ENCODE peak calls at places on chromosome 6, in ten cellular contexts. One of them, this sample, is unnamed.

GRCh38 chr6:7541175-7542064 is at the start of gene DSP:
- DNase-seq in HCT116: peak
- DNase-seq in mammary epithelial cell: peak
- DNase-seq in GM23338: peak
- DNase-seq in PC-3: peak
- DNase-seq in hepatocyte: peak
- DNase-seq in endothelial cell of umbilical vein: peak
- DNase-seq in IMR-90: no peak
- DNase-seq in astrocyte: no peak
- DNase-seq in fibroblast of lung: no peak
- DNase-seq in this sample: no peak

GRCh38 chr6:24882835-24883555 is 52.8 kb downstream of the RIPOR2 start:
- DNase-seq in HCT116: no peak
- DNase-seq in mammary epithelial cell: no peak
- DNase-seq in GM23338: no peak
- DNase-seq in PC-3: no peak
- DNase-seq in hepatocyte: no peak
- DNase-seq in endothelial cell of umbilical vein: no peak
- DNase-seq in IMR-90: no peak
- DNase-seq in astrocyte: no peak
- DNase-seq in fibroblast of lung: no peak
- DNase-seq in this sample: no peak

GRCh38 chr6:36904096-36904495 is 18.3 kb downstream of the C6orf89 start:
- DNase-seq in HCT116: no peak
- DNase-seq in mammary epithelial cell: no peak
- DNase-seq in GM23338: no peak
- DNase-seq in PC-3: peak
- DNase-seq in hepatocyte: no peak
- DNase-seq in endothelial cell of umbilical vein: no peak
- DNase-seq in IMR-90: peak
- DNase-seq in astrocyte: no peak
- DNase-seq in fibroblast of lung: peak
- DNase-seq in this sample: no peak

GRCh38 chr6:25655746-25656145 is 3.7 kb downstream of the SCGN start:
- DNase-seq in HCT116: no peak
- DNase-seq in mammary epithelial cell: no peak
- DNase-seq in GM23338: no peak
- DNase-seq in PC-3: peak
- DNase-seq in hepatocyte: no peak
- DNase-seq in endothelial cell of umbilical vein: no peak
- DNase-seq in IMR-90: no peak
- DNase-seq in astrocyte: no peak
- DNase-seq in fibroblast of lung: no peak
- DNase-seq in this sample: no peak

GRCh38 chr6:43275782-43276179 is 22.3 kb upstream of the SLC22A7 start:
- DNase-seq in HCT116: no peak
- DNase-seq in mammary epithelial cell: no peak
- DNase-seq in GM23338: peak
- DNase-seq in PC-3: no peak
- DNase-seq in hepatocyte: no peak
- DNase-seq in endothelial cell of umbilical vein: no peak
- DNase-seq in IMR-90: no peak
- DNase-seq in astrocyte: no peak
- DNase-seq in fibroblast of lung: no peak
- DNase-seq in this sample: no peak

GRCh38 chr6:32952817-32953739 is at the start of gene HLA-DMA:
- DNase-seq in HCT116: peak
- DNase-seq in mammary epithelial cell: peak
- DNase-seq in GM23338: peak
- DNase-seq in PC-3: peak
- DNase-seq in hepatocyte: peak
- DNase-seq in endothelial cell of umbilical vein: peak
- DNase-seq in IMR-90: peak
- DNase-seq in astrocyte: peak
- DNase-seq in fibroblast of lung: peak
- DNase-seq in this sample: peak

GRCh38 chr6:70221025-70221714 is 81.7 kb downstream of the COL9A1 start:
- DNase-seq in HCT116: no peak
- DNase-seq in mammary epithelial cell: no peak
- DNase-seq in GM23338: peak
- DNase-seq in PC-3: peak
- DNase-seq in hepatocyte: peak
- DNase-seq in endothelial cell of umbilical vein: peak
- DNase-seq in IMR-90: peak
- DNase-seq in astrocyte: peak
- DNase-seq in fibroblast of lung: peak
- DNase-seq in this sample: peak

GRCh38 chr6:24827162-24827561 is 28.4 kb upstream of the ARMH2 start:
- DNase-seq in HCT116: no peak
- DNase-seq in mammary epithelial cell: peak
- DNase-seq in GM23338: no peak
- DNase-seq in PC-3: no peak
- DNase-seq in hepatocyte: no peak
- DNase-seq in endothelial cell of umbilical vein: no peak
- DNase-seq in IMR-90: no peak
- DNase-seq in astrocyte: no peak
- DNase-seq in fibroblast of lung: no peak
- DNase-seq in this sample: no peak

GRCh38 chr6:91633374-91634184 is 1046.7 kb upstream of the MAP3K7 start:
- DNase-seq in HCT116: no peak
- DNase-seq in mammary epithelial cell: no peak
- DNase-seq in GM23338: no peak
- DNase-seq in PC-3: no peak
- DNase-seq in hepatocyte: no peak
- DNase-seq in endothelial cell of umbilical vein: no peak
- DNase-seq in IMR-90: no peak
- DNase-seq in astrocyte: no peak
- DNase-seq in fibroblast of lung: peak
- DNase-seq in this sample: no peak

GRCh38 chr6:154962751-154963150 is 32.4 kb upstream of the TIAM2 start:
- DNase-seq in HCT116: no peak
- DNase-seq in mammary epithelial cell: peak
- DNase-seq in GM23338: no peak
- DNase-seq in PC-3: peak
- DNase-seq in hepatocyte: peak
- DNase-seq in endothelial cell of umbilical vein: peak
- DNase-seq in IMR-90: peak
- DNase-seq in astrocyte: peak
- DNase-seq in fibroblast of lung: peak
- DNase-seq in this sample: no peak

GRCh38 chr6:13233106-13233505 is 95.2 kb downstream of the TBC1D7 start:
- DNase-seq in HCT116: no peak
- DNase-seq in mammary epithelial cell: no peak
- DNase-seq in GM23338: no peak
- DNase-seq in PC-3: no peak
- DNase-seq in hepatocyte: no peak
- DNase-seq in endothelial cell of umbilical vein: no peak
- DNase-seq in IMR-90: no peak
- DNase-seq in astrocyte: no peak
- DNase-seq in fibroblast of lung: no peak
- DNase-seq in this sample: no peak

DNA sequence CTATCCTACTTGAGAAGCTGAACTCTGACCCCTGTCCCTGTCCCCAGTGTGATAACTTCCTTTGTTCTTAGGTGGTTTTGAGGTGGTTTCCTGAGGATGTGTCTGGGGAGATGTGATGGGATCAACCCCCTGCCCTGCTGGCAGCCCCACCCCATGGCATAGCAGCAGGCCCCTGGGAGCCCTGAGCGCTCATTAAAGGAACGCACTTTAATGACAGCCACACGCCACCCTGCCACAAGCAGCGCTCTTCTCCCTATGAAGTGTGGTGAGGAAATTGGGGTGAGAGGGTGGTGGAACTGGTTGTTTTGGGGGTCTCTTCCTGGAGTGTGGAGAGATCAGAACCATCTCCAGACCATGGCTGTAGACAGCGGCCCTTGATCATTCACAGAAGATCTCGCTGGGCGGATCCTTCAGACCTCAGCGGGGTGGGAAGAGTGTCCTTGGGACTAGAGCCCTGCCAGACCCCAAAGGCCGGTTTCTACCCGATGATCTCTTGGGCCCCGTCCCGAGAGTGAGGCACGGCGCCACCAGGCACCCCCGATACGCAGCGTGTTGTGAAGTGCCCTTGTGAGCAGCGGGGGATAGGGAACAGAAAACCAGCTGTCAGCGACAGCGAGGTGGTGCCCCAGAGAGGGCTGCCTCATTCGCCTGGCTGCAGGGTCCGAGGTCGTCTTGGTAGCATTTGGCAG is 45.4 kb downstream of the SYNJ2 start:
- DNase-seq in HCT116: no peak
- DNase-seq in mammary epithelial cell: no peak
- DNase-seq in GM23338: no peak
- DNase-seq in PC-3: no peak
- DNase-seq in hepatocyte: peak
- DNase-seq in endothelial cell of umbilical vein: no peak
- DNase-seq in IMR-90: no peak
- DNase-seq in astrocyte: no peak
- DNase-seq in fibroblast of lung: no peak
- DNase-seq in this sample: no peak
- H3K4me3 ChIP-seq in HCT116: peak
- H3K4me3 ChIP-seq in mammary epithelial cell: no peak
- H3K4me3 ChIP-seq in GM23338: no peak
- H3K4me3 ChIP-seq in PC-3: no peak
- H3K4me3 ChIP-seq in hepatocyte: no peak
- H3K4me3 ChIP-seq in endothelial cell of umbilical vein: no peak
- H3K4me3 ChIP-seq in IMR-90: no peak
- H3K4me3 ChIP-seq in astrocyte: no peak
- H3K4me3 ChIP-seq in fibroblast of lung: no peak
- H3K4me3 ChIP-seq in this sample: no peak

GRCh38 chr6:109512271-109512817 is 29.3 kb upstream of the ZBTB24 start:
- DNase-seq in HCT116: no peak
- DNase-seq in mammary epithelial cell: no peak
- DNase-seq in GM23338: no peak
- DNase-seq in PC-3: no peak
- DNase-seq in hepatocyte: no peak
- DNase-seq in endothelial cell of umbilical vein: peak
- DNase-seq in IMR-90: no peak
- DNase-seq in astrocyte: peak
- DNase-seq in fibroblast of lung: no peak
- DNase-seq in this sample: no peak

GRCh38 chr6:109514946-109515345 is 31.9 kb upstream of the ZBTB24 start:
- DNase-seq in HCT116: no peak
- DNase-seq in mammary epithelial cell: no peak
- DNase-seq in GM23338: no peak
- DNase-seq in PC-3: no peak
- DNase-seq in hepatocyte: no peak
- DNase-seq in endothelial cell of umbilical vein: no peak
- DNase-seq in IMR-90: no peak
- DNase-seq in astrocyte: no peak
- DNase-seq in fibroblast of lung: no peak
- DNase-seq in this sample: no peak

GRCh38 chr6:109515781-109516409 is 32.9 kb upstream of the ZBTB24 start:
- DNase-seq in HCT116: no peak
- DNase-seq in mammary epithelial cell: no peak
- DNase-seq in GM23338: no peak
- DNase-seq in PC-3: no peak
- DNase-seq in hepatocyte: no peak
- DNase-seq in endothelial cell of umbilical vein: no peak
- DNase-seq in IMR-90: no peak
- DNase-seq in astrocyte: peak
- DNase-seq in fibroblast of lung: peak
- DNase-seq in this sample: no peak

GRCh38 chr6:109511832-109512231 is 28.8 kb upstream of the ZBTB24 start:
- DNase-seq in HCT116: no peak
- DNase-seq in mammary epithelial cell: no peak
- DNase-seq in GM23338: no peak
- DNase-seq in PC-3: no peak
- DNase-seq in hepatocyte: no peak
- DNase-seq in endothelial cell of umbilical vein: no peak
- DNase-seq in IMR-90: no peak
- DNase-seq in astrocyte: peak
- DNase-seq in fibroblast of lung: no peak
- DNase-seq in this sample: no peak

DNA sequence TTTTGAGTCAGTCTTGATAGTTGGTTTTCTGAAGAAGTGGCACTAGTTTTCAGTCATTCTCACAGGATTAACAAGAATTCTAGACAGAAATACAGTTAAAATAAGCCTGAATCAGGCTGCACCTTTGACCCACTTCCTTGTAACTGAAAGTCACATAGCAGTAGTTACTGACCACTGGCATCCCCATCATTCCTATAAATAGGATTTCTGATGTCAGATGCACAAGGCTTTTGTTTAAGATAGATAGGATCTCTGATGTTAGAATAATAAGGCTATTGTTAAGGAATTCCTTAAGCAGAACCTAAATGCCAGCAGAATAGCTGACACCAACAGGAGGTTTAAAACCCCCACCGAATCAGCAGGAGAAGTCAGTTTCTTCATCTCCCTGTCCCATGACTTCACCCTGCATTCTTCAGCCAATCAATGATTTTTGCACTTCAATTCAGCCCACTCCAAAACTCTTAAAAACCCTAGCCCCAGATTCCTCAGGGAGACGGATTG is 30.6 kb upstream of the ZBTB24 start:
- DNase-seq in HCT116: no peak
- DNase-seq in mammary epithelial cell: peak
- DNase-seq in GM23338: peak
- DNase-seq in PC-3: peak
- DNase-seq in hepatocyte: no peak
- DNase-seq in endothelial cell of umbilical vein: peak
- DNase-seq in IMR-90: peak
- DNase-seq in astrocyte: peak
- DNase-seq in fibroblast of lung: peak
- DNase-seq in this sample: no peak
- H2AFZ ChIP-seq in HCT116: peak
- H2AFZ ChIP-seq in mammary epithelial cell: no peak
- H2AFZ ChIP-seq in GM23338: no peak
- H2AFZ ChIP-seq in PC-3: no peak
- H2AFZ ChIP-seq in hepatocyte: no peak
- H2AFZ ChIP-seq in endothelial cell of umbilical vein: no peak
- H2AFZ ChIP-seq in IMR-90: peak
- H2AFZ ChIP-seq in astrocyte: no peak
- H2AFZ ChIP-seq in fibroblast of lung: no peak
- H2AFZ ChIP-seq in this sample: no peak

GRCh38 chr6:125611573-125612399 is 137.6 kb upstream of the HEY2 start:
- DNase-seq in HCT116: no peak
- DNase-seq in mammary epithelial cell: no peak
- DNase-seq in GM23338: peak
- DNase-seq in PC-3: no peak
- DNase-seq in hepatocyte: no peak
- DNase-seq in endothelial cell of umbilical vein: peak
- DNase-seq in IMR-90: no peak
- DNase-seq in astrocyte: peak
- DNase-seq in fibroblast of lung: peak
- DNase-seq in this sample: no peak
- H3K4me3 ChIP-seq in HCT116: no peak
- H3K4me3 ChIP-seq in mammary epithelial cell: no peak
- H3K4me3 ChIP-seq in GM23338: peak
- H3K4me3 ChIP-seq in PC-3: no peak
- H3K4me3 ChIP-seq in hepatocyte: no peak
- H3K4me3 ChIP-seq in endothelial cell of umbilical vein: no peak
- H3K4me3 ChIP-seq in IMR-90: no peak
- H3K4me3 ChIP-seq in astrocyte: peak
- H3K4me3 ChIP-seq in fibroblast of lung: no peak
- H3K4me3 ChIP-seq in this sample: no peak

DNA sequence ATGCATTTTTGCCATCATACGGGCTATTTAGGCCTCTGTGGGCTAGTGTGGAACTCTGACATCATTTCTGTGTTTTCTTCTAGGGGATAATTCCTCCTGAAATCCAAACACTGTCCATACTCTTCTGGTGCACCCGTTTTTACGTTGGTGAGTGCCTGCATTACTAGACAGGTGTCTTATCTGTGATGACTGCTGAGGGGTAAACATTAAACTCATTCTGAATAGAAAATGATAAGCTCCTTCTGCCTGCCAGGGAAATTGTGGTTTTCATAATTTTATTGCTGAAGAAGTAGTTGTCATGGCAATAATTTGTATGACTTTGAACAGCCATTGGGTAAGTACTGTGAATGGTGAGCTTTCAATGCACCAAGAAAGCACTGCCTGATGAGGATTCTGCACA is 705.6 kb downstream of the UTRN start:
- DNase-seq in HCT116: no peak
- DNase-seq in mammary epithelial cell: no peak
- DNase-seq in GM23338: no peak
- DNase-seq in PC-3: no peak
- DNase-seq in hepatocyte: no peak
- DNase-seq in endothelial cell of umbilical vein: no peak
- DNase-seq in IMR-90: no peak
- DNase-seq in astrocyte: no peak
- DNase-seq in fibroblast of lung: no peak
- DNase-seq in this sample: no peak
- H2AFZ ChIP-seq in HCT116: no peak
- H2AFZ ChIP-seq in mammary epithelial cell: no peak
- H2AFZ ChIP-seq in GM23338: no peak
- H2AFZ ChIP-seq in PC-3: no peak
- H2AFZ ChIP-seq in hepatocyte: no peak
- H2AFZ ChIP-seq in endothelial cell of umbilical vein: no peak
- H2AFZ ChIP-seq in IMR-90: no peak
- H2AFZ ChIP-seq in astrocyte: no peak
- H2AFZ ChIP-seq in fibroblast of lung: no peak
- H2AFZ ChIP-seq in this sample: no peak